ENCODE peak calls at places on chromosome 17, in four cellular contexts. Y, P, U and A are unnamed samples.
A peak's percentile ranks its signal among the peaks of the same experiment; 100 is the strongest.

GRCh38 chr17:50737118-50737698 is 17.8 kb downstream of the LUC7L3 start:
- DNase-seq in Y (no peak), P (no peak), U (no peak), A (no peak)

GRCh38 chr17:4590981-4591453 is 6.7 kb downstream of the SMTNL2 start:
- DNase-seq in Y (no peak), P (no peak), U (no peak), A (no peak)

GRCh38 chr17:30780343-30780742 is 44.1 kb downstream of the CRLF3 start:
- DNase-seq in Y (no peak), P (no peak), U (no peak), A (no peak)

GRCh38 chr17:62781826-62782225 is 26.3 kb downstream of the MARCHF10 start:
- DNase-seq in Y (no peak), P (no peak), U (no peak), A (peak; percentile 28)

GRCh38 chr17:72439893-72440502 is 319.2 kb downstream of the SOX9 start:
- DNase-seq in Y (no peak), P (no peak), U (no peak), A (no peak)

GRCh38 chr17:27290916-27291598 is 2.9 kb upstream of the WSB1 start:
- DNase-seq in Y (no peak), P (no peak), U (no peak), A (no peak)

GRCh38 chr17:39178516-39178915 is 12.6 kb upstream of the ARL5C start:
- DNase-seq in Y (no peak), P (no peak), U (no peak), A (peak; percentile 56)

GRCh38 chr17:69452664-69453260 is 38.3 kb downstream of the MAP2K6 start:
- DNase-seq in Y (no peak), P (no peak), U (no peak), A (no peak)

GRCh38 chr17:7262192-7263070 is at the start of gene CLDN7:
- DNase-seq in Y (no peak), P (no peak), U (no peak), A (no peak)

GRCh38 chr17:36496018-36496789 is 9.7 kb downstream of the ZNHIT3 start:
- DNase-seq in Y (no peak), P (no peak), U (no peak), A (no peak)

GRCh38 chr17:76528528-76529223 is 8.8 kb downstream of the CYGB start:
- DNase-seq in Y (no peak), P (no peak), U (no peak), A (no peak)

GRCh38 chr17:76048711-76049110 is 21.6 kb upstream of the EVPL start:
- DNase-seq in Y (no peak), P (no peak), U (peak; percentile 25), A (peak; percentile 90)